ENCODE peak calls at places on chromosomes 4 and X, in ten cellular contexts. R, T, P, O, S, U, H, C, F and I are unnamed samples. For H3K4me1, the result is how much of the 10 kb centered on the place peaks cover.

GRCh38 chr4:64432674-64433073 is 23.4 kb upstream of the TECRL start:
- DNase-seq in P (no peak), F (no peak), H (no peak), O (no peak), S (no peak), U (no peak), T (no peak), C (no peak), R (no peak), I (no peak)

GRCh38 chrX:72123471-72124185 is 8.1 kb downstream of the RTL5 start:
- DNase-seq in H (peak), O (peak), S (peak), R (peak), F (peak), P (no peak), U (peak), C (peak), T (no peak), I (peak)

GRCh38 chr4:122012735-122013134 is 60.9 kb upstream of the TRPC3 start:
- DNase-seq in F (no peak), O (no peak), P (no peak), R (peak), C (no peak), T (no peak), U (no peak), H (no peak), S (no peak), I (no peak)

GRCh38 chr4:173025131-173025530 is 143.5 kb upstream of the GALNT7 start:
- DNase-seq in U (no peak), P (no peak), S (no peak), C (peak), F (peak), H (no peak), T (peak), O (peak), R (peak), I (peak)

GRCh38 chr4:103948244-103949018 is 228.6 kb upstream of the TACR3 start:
- DNase-seq in P (no peak), R (no peak), H (no peak), O (no peak), F (peak), T (no peak), U (no peak), S (no peak), C (no peak), I (no peak)

GRCh38 chr4:94758141-94758699 is 465 bp downstream of the BMPR1B start:
- DNase-seq in C (peak), U (peak), T (peak), H (no peak), R (peak), F (peak), O (no peak), P (peak), S (peak), I (no peak)

GRCh38 chr4:176153124-176153523 is 42.3 kb downstream of the SPATA4 start:
- DNase-seq in T (no peak), F (no peak), P (no peak), C (no peak), U (no peak), R (no peak), H (no peak), S (no peak), O (no peak), I (no peak)

GRCh38 chr4:119725011-119725410 is 96.4 kb upstream of the PDE5A start:
- DNase-seq in T (no peak), R (no peak), U (no peak), O (no peak), S (no peak), H (no peak), F (no peak), P (no peak), C (no peak), I (no peak)

GRCh38 chrX:133068461-133068860 is 28.4 kb downstream of the USP26 start:
- DNase-seq in U (no peak), O (no peak), F (no peak), T (no peak), P (no peak), C (no peak), H (no peak), R (no peak), S (no peak), I (no peak)

GRCh38 chr4:47720787-47721186 is 117.1 kb downstream of the CORIN start:
- DNase-seq in S (no peak), F (no peak), H (no peak), T (no peak), C (no peak), P (no peak), R (no peak), U (no peak), O (no peak), I (no peak)

GRCh38 chr4:12846368-12846767 is 637.8 kb downstream of the RAB28 start:
- DNase-seq in S (no peak), O (no peak), T (no peak), U (no peak), P (no peak), H (no peak), C (no peak), R (no peak), F (no peak), I (no peak)

GRCh38 chr4:61918507-61919462 is 718.7 kb downstream of the ADGRL3 start:
- DNase-seq in O (no peak), F (no peak), S (no peak), C (no peak), U (no peak), P (no peak), R (no peak), H (no peak), T (no peak), I (no peak)

GRCh38 chr4:165726831-165727230 is 146.2 kb upstream of the TLL1 start:
- DNase-seq in T (no peak), O (no peak), S (no peak), P (no peak), F (no peak), U (no peak), C (no peak), H (no peak), R (peak), I (no peak)

GRCh38 chr4:52659722-52660261 is 691 bp upstream of the USP46 start:
- DNase-seq in S (peak), O (peak), C (peak), U (peak), R (peak), F (no peak), P (no peak), T (peak), H (peak), I (no peak)

GRCh38 chr4:13534344-13535063 is 9.8 kb downstream of the NKX3-2 start:
- DNase-seq in H (no peak), C (no peak), T (no peak), S (no peak), R (no peak), U (no peak), O (no peak), P (no peak), F (no peak), I (no peak)

GRCh38 chr4:150722908-150723362 is 141.0 kb downstream of the MAB21L2 start:
- DNase-seq in O (peak), P (no peak), F (no peak), C (peak), U (peak), H (peak), R (no peak), S (peak), T (peak), I (no peak)

GRCh38 chr4:54281060-54281781 is 52.1 kb downstream of the PDGFRA start:
- DNase-seq in U (peak), R (peak), P (no peak), H (peak), F (no peak), S (peak), O (peak), T (peak), C (peak), I (no peak)

GRCh38 chr4:38177792-38178665 is 217.8 kb downstream of the PTTG2 start:
- DNase-seq in P (no peak), S (peak), C (peak), T (peak), H (no peak), U (peak), R (no peak), F (no peak), O (peak), I (no peak)

GRCh38 chr4:111537861-111538260 is 607.4 kb upstream of the FAM241A start:
- DNase-seq in T (no peak), U (no peak), R (peak), C (no peak), S (no peak), P (no peak), F (no peak), H (no peak), O (no peak), I (no peak)

GRCh38 chr4:167622481-167623240 is 388.4 kb upstream of the SPOCK3 start:
- DNase-seq in F (peak), R (peak), P (peak), H (no peak), O (no peak), C (peak), U (peak), S (no peak), T (no peak), I (peak)

GRCh38 chr4:59987289-59987688 is 1212.8 kb upstream of the ADGRL3 start:
- DNase-seq in O (no peak), F (no peak), R (no peak), H (no peak), C (no peak), P (no peak), U (no peak), S (no peak), T (no peak), I (no peak)

GRCh38 chrX:386768-387575 is at the start of gene PPP2R3B:
- DNase-seq in C (peak), R (peak), F (peak), O (peak), H (peak), T (peak), U (peak), S (peak), P (peak), I (peak)

GRCh38 chr4:119099227-119099910 is 36.3 kb upstream of the MYOZ2 start:
- DNase-seq in R (peak), T (no peak), U (no peak), O (no peak), H (no peak), P (no peak), F (no peak), C (no peak), S (no peak), I (no peak)

GRCh38 chrX:80011522-80011921 is 3.0 kb upstream of the TBX22 start:
- DNase-seq in C (no peak), P (no peak), F (no peak), S (no peak), H (no peak), R (no peak), U (no peak), O (no peak), T (no peak), I (no peak)

GRCh38 chr4:23237771-23238170 is 545.0 kb downstream of the GBA3 start:
- DNase-seq in O (peak), F (no peak), T (no peak), U (peak), C (peak), S (no peak), H (no peak), R (no peak), P (no peak), I (no peak)

GRCh38 chr4:158410272-158410671 is 111.4 kb upstream of the RXFP1 start:
- DNase-seq in P (no peak), F (no peak), U (no peak), C (no peak), O (no peak), S (no peak), R (no peak), T (no peak), H (no peak), I (no peak)

GRCh38 chrX:149937881-149938426 is 337 bp downstream of the EOLA2 start:
- DNase-seq in U (no peak), R (peak), S (no peak), O (no peak), C (peak), H (no peak), T (no peak), P (no peak), F (no peak), I (no peak)

GRCh38 chr4:86640469-86640868 is 46.4 kb downstream of the PTPN13 start:
- DNase-seq in C (no peak), F (peak), H (no peak), O (no peak), T (no peak), R (peak), S (no peak), U (no peak), P (no peak), I (no peak)

GRCh38 chr4:25098964-25099843 is 61.0 kb downstream of the SEPSECS start:
- DNase-seq in P (no peak), R (peak), S (peak), U (no peak), O (peak), T (peak), C (peak), H (no peak), F (no peak), I (no peak)

GRCh38 chr4:153294631-153295030 is 49.9 kb upstream of the MND1 start:
- DNase-seq in S (no peak), O (no peak), T (no peak), P (no peak), U (no peak), C (no peak), F (no peak), H (no peak), R (peak), I (no peak)

GRCh38 chr4:13543648-13544555 is at the start of gene NKX3-2:
- DNase-seq in F (peak), H (no peak), T (no peak), P (no peak), O (no peak), C (no peak), S (no peak), U (no peak), R (peak), I (no peak)

GRCh38 chrX:50736651-50737050 is 77.3 kb downstream of the SHROOM4 start:
- DNase-seq in T (no peak), H (no peak), F (no peak), S (no peak), O (no peak), P (no peak), U (no peak), R (no peak), C (no peak), I (no peak)

GRCh38 chr4:16082424-16083216 is 1.2 kb downstream of the PROM1 start:
- DNase-seq in F (peak), S (no peak), H (no peak), U (peak), R (peak), P (no peak), T (no peak), C (no peak), O (peak), I (peak)
- H3K4me3 ChIP-seq in F (peak), S (peak), H (peak), U (peak), R (peak), P (peak), T (peak), C (no peak), O (peak), I (peak)

DNA sequence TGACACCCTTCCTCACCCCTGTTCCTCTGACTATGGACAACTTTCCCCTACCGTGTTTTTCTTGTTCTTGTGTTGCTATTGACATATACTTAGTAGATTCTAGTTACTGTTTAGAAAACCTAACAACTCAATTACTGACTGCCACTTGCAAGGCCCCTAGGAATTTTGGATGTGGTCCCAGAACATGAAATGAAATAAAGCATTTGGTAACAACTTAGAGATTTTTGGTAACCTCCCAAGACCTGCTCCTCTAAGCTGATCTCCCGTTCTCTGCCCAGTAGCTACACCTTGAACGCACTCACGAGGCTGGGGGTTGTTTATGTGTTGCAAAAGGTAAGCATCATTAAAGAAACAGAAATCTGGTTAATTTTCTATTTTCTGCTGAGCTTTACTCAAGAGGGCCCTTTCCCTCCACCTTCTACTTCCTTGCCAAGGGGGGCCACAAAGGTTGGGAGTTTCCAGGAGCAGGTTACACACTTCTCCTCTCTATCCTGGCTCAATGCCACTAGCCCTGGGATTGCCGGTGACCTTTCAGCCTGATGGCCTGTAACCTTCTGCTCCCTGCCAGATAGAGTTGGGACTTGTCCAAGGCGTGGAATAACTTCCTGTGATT is 20.5 kb downstream of the GAB3 start:
- DNase-seq in H (no peak), R (peak), U (no peak), S (no peak), P (no peak), T (peak), O (peak), C (peak), F (no peak), I (no peak)
- H3K4me1 ChIP-seq in H (half or more), R (under half), U (under half), S (half or more), P (under half), T (under half), O (half or more), C (under half), F (under half), I (under half)

DNA sequence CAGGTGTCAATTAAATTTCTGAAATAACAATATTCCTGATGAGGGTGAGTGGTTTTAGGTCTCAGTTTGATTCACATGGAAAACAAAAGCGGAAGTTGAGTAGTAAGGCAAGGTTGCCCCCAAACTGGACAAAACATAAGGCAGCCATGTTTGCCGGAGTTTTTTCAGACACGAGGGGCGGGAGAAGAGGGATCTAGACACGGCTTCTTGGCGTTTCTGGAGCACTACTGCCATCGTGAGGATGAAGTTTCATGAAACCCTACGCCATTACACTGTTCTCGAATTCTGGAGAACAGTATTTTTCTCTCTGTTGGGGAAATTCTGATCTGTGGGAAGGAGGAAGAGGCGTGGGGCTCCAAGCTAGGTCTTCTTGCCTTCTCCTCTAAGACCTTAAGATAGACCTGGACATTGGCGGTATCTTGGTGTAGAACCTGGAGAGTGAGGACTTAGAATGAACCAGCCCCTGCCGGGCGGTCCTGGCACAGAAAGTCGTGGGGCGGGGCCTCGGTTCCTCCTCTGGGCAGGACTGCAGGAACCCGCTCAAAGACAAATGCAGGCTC is 160.3 kb downstream of the OR13H1 start:
- DNase-seq in T (peak), F (no peak), O (no peak), U (peak), S (no peak), C (peak), P (no peak), H (no peak), R (peak), I (no peak)
- H3K4me3 ChIP-seq in T (peak), F (no peak), O (peak), U (peak), S (peak), C (no peak), P (no peak), H (no peak), R (no peak), I (no peak)

GRCh38 chr4:30617836-30618235 is 102.3 kb upstream of the PCDH7 start:
- DNase-seq in F (no peak), O (no peak), H (no peak), P (no peak), U (no peak), T (no peak), R (no peak), S (no peak), C (no peak), I (no peak)
- H3K4me1 ChIP-seq in F (under half), O (under half), H (under half), P (under half), U (under half), T (under half), R (under half), S (under half), C (under half), I (under half)

DNA sequence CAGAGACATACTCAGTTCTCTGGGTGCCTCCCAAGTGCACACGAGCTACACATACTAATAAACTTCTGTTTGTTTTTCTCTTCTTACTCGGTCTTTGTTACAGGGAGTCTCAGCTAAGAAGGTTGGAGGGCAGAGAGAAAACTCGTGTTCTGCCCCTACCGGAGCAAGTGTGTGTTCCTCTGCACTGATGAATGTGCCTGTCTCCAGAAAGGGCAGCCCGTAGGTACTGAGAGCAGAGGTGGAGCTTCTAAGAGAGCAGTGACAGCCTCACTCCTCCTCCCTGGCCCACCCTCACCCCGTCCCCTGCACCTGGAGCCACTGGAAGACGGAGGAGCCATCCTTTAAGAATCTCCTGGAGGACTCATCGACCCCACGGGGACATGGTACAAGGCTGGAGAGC is 67.6 kb downstream of the MTNR1A start:
- DNase-seq in T (no peak), U (no peak), O (no peak), P (no peak), F (no peak), S (no peak), C (no peak), R (no peak), H (no peak), I (no peak)
- H3K4me3 ChIP-seq in T (no peak), U (no peak), O (no peak), P (no peak), F (no peak), S (no peak), C (no peak), R (no peak), H (no peak), I (no peak)

GRCh38 chr4:2482693-2483092 is 13.8 kb downstream of the RNF4 start:
- DNase-seq in T (peak), P (no peak), H (no peak), S (no peak), F (no peak), O (peak), R (peak), U (no peak), C (peak), I (no peak)
- H3K4me1 ChIP-seq in T (under half), P (half or more), H (half or more), S (half or more), F (under half), O (half or more), R (under half), U (half or more), C (under half), I (under half)

GRCh38 chrX:20141281-20142220 is at the start of gene EIF1AX:
- DNase-seq in F (peak), R (peak), T (peak), S (peak), U (peak), P (peak), H (peak), O (peak), C (peak), I (peak)
- H3K4me3 ChIP-seq in F (peak), R (peak), T (peak), S (peak), U (peak), P (peak), H (peak), O (peak), C (peak), I (peak)

DNA sequence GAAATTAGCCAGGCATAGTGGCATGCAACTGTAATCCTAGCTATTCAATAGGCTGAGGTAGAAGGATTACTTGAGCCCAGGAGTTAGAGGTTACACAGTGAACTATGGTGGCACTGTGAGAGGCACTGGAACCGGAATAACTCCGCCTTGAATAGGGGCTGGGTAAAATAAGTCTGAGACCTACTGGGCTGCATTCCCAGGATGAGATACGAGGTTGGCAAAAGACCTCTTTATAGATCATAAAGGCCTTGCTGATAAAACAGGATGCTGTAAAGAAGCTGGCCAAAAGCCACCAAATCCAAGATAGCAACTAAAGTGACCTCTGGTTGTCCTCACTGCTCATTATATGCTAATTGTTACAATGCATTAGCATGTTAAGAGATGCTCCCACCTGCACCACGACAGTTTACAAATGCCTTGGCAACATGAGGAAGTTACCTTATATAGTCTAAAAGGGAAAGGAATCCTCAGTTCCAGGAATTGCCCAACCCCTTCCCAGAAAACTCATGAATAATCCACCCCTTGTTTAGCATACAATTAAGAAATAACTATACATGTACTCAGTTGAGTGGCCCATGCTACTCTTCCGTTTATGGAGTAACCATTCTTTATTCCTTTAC is 88.6 kb downstream of the CENPC start:
- DNase-seq in F (no peak), T (no peak), S (no peak), R (no peak), P (no peak), H (no peak), U (no peak), O (no peak), C (peak), I (no peak)
- H3K4me1 ChIP-seq in F (under half), T (under half), S (under half), R (under half), P (under half), H (under half), U (under half), O (under half), C (under half), I (under half)